ENCODE peak calls at places on chromosomes 16 and 17, in seven cellular contexts. N, X, H, Z, K, C and J are unnamed samples.

GRCh38 chr16:53787423-53787822 is 83.5 kb downstream of the FTO start:
- DNase-seq in K (no peak), C (no peak), H (no peak), N (no peak), X (no peak), Z (no peak), J (no peak)

GRCh38 chr16:90020260-90020837 is 1.1 kb upstream of the DBNDD1 start:
- DNase-seq in X (no peak), N (no peak), H (no peak), Z (peak; percentile 63), K (no peak), C (no peak), J (no peak)

GRCh38 chr16:6966925-6967324 is 365.7 kb upstream of the RBFOX1 start:
- DNase-seq in K (no peak), Z (no peak), X (no peak), N (no peak), H (no peak), C (no peak), J (no peak)

GRCh38 chr16:54928421-54929089 is 2.1 kb upstream of the IRX5 start:
- DNase-seq in N (no peak), C (no peak), K (peak; percentile 53), H (peak; percentile 83), X (peak; percentile 56), Z (peak; percentile 76), J (peak; percentile 90)

GRCh38 chr16:71723537-71724319 is 773 bp downstream of the PHLPP2 start:
- DNase-seq in K (peak; percentile 78), N (peak; percentile 78), Z (peak; percentile 78), X (peak; percentile 84), C (no peak), H (peak; percentile 80), J (peak; percentile 55)

GRCh38 chr16:19948186-19949104 is 63.8 kb upstream of the GPRC5B start:
- DNase-seq in N (no peak), Z (no peak), H (no peak), C (no peak), X (peak; percentile 2), K (no peak), J (no peak)

GRCh38 chr16:54591816-54592246 is 305.2 kb upstream of the IRX3 start:
- DNase-seq in K (no peak), X (no peak), N (no peak), H (no peak), Z (no peak), C (no peak), J (no peak)

GRCh38 chr17:64259922-64260321 is 3.1 kb downstream of the TEX2 start:
- DNase-seq in N (no peak), K (peak; percentile 36), Z (no peak), C (no peak), X (no peak), H (no peak), J (no peak)

GRCh38 chr17:3761061-3761917 is 37.6 kb downstream of the HASPIN start:
- DNase-seq in H (no peak), K (no peak), X (no peak), N (no peak), Z (no peak), C (peak; percentile 51), J (no peak)

GRCh38 chr16:17359778-17360177 is 111.0 kb downstream of the XYLT1 start:
- DNase-seq in H (no peak), K (no peak), N (no peak), C (no peak), Z (no peak), X (no peak), J (peak; percentile 86)